ENCODE peak calls at places on chromosome 16, in eight cellular contexts. S is HCEC 1CT; X is M059J; Q is activated CD8-positive, alpha-beta T cell treated with anti-CD3 and anti-CD28 coated beads, Interleukin-2, amount 10 ng/mL, durations not matched to agents 7 days and 5 days; Y is NCI-H345; T is ovary; C is caudate nucleus; E is stimulated activated CD8-positive, alpha-beta memory T cell treated with anti-CD3 and anti-CD28 coated beads, Interleukin-4, amount 100 ng/mL, for 4 hours. P is an unnamed sample.

GRCh38 chr16:27628216-27628945 is 78.4 kb downstream of the KATNIP start:
- DNase-seq in X (no peak), C (no peak), Y (no peak), T (peak), E (no peak), Q (no peak), S (no peak), P (no peak)

GRCh38 chr16:31267332-31268032 is 7.7 kb downstream of the ITGAM start:
- DNase-seq in Y (no peak), Q (no peak), C (no peak), E (no peak), T (no peak), S (no peak), X (peak), P (no peak)

GRCh38 chr16:50103764-50104163 is 38.0 kb downstream of the HEATR3 start:
- DNase-seq in Y (no peak), X (no peak), T (no peak), S (peak), C (no peak), E (no peak), Q (no peak), P (peak)

GRCh38 chr16:67942200-67942509 is 1.8 kb downstream of the LCAT start:
- DNase-seq in Q (peak), X (peak), S (peak), Y (no peak), C (no peak), T (peak), E (no peak), P (peak)

GRCh38 chr16:27314161-27314723 is 468 bp downstream of the IL4R start:
- DNase-seq in X (peak), S (peak), C (no peak), Y (no peak), T (peak), Q (peak), E (no peak), P (peak)

GRCh38 chr16:11254913-11255736 is 879 bp downstream of the SOCS1 start:
- DNase-seq in Y (peak), Q (peak), X (no peak), E (no peak), S (peak), T (peak), C (no peak), P (no peak)

GRCh38 chr16:59021751-59022150 is 287.6 kb upstream of the GOT2 start:
- DNase-seq in Q (no peak), Y (no peak), C (no peak), X (peak), E (no peak), T (no peak), S (peak), P (peak)

GRCh38 chr16:72532896-72533295 is 360.9 kb upstream of the PMFBP1 start:
- DNase-seq in Y (no peak), E (no peak), Q (no peak), C (no peak), T (no peak), S (no peak), X (no peak), P (no peak)

GRCh38 chr16:78005881-78006280 is 16.5 kb upstream of the CLEC3A start:
- DNase-seq in T (no peak), X (peak), E (no peak), S (no peak), C (no peak), Y (no peak), Q (peak), P (no peak)

GRCh38 chr16:56675685-56676210 is 6.1 kb downstream of the MT1H start:
- DNase-seq in T (no peak), E (no peak), Y (no peak), X (no peak), S (no peak), C (no peak), Q (peak), P (no peak)

GRCh38 chr16:87780385-87780989 is 14.7 kb upstream of the KLHDC4 start:
- DNase-seq in Q (peak), C (peak), X (peak), E (no peak), Y (peak), S (peak), T (no peak), P (no peak)

GRCh38 chr16:27199747-27200146 is 3.6 kb upstream of the KDM8 start:
- DNase-seq in E (no peak), C (no peak), S (no peak), Q (peak), Y (no peak), T (no peak), X (peak), P (peak)

GRCh38 chr16:69476920-69477418 is 52.5 kb downstream of the CYB5B start:
- DNase-seq in X (peak), C (no peak), E (no peak), S (peak), T (no peak), Q (no peak), Y (no peak), P (peak)

GRCh38 chr16:82138478-82139285 is 31.3 kb downstream of the MPHOSPH6 start:
- DNase-seq in T (no peak), S (no peak), Y (no peak), X (no peak), C (no peak), E (no peak), Q (no peak), P (no peak)

GRCh38 chr16:30361180-30361579 is 6.1 kb upstream of the CD2BP2 start:
- DNase-seq in Y (no peak), T (no peak), X (no peak), S (no peak), E (no peak), C (no peak), Q (no peak), P (no peak)

GRCh38 chr16:19583665-19584300 is 28.3 kb downstream of the VPS35L start:
- DNase-seq in X (peak), E (no peak), C (no peak), Q (peak), S (peak), Y (peak), T (no peak), P (peak)

GRCh38 chr16:76941091-76941490 is 249.9 kb upstream of the MON1B start:
- DNase-seq in X (no peak), E (no peak), S (no peak), Y (no peak), Q (no peak), C (no peak), T (no peak), P (no peak)

GRCh38 chr16:72858611-72859493 is 189.1 kb downstream of the ZFHX3 start:
- DNase-seq in Q (no peak), X (no peak), Y (no peak), C (peak), E (no peak), T (no peak), S (no peak), P (no peak)

GRCh38 chr16:21990381-21990944 is 10.5 kb downstream of the PDZD9 start:
- DNase-seq in S (no peak), T (no peak), C (no peak), E (no peak), Q (no peak), Y (no peak), X (no peak), P (no peak)

GRCh38 chr16:11315499-11315898 is 29.8 kb upstream of the RMI2 start:
- DNase-seq in X (peak), E (no peak), Q (no peak), T (peak), S (no peak), Y (no peak), C (no peak), P (no peak)

GRCh38 chr16:75087040-75087979 is 29.3 kb downstream of the LDHD start:
- DNase-seq in S (peak), E (no peak), C (no peak), T (no peak), Q (no peak), Y (peak), X (no peak), P (peak)

GRCh38 chr16:57527610-57528360 is 8.6 kb downstream of the CCDC102A start:
- DNase-seq in C (no peak), S (no peak), Q (no peak), X (no peak), T (peak), E (no peak), Y (no peak), P (no peak)

GRCh38 chr16:89798832-89799370 is 17.5 kb downstream of the FANCA start:
- DNase-seq in Y (no peak), T (no peak), X (no peak), E (no peak), C (no peak), Q (no peak), S (no peak), P (no peak)

GRCh38 chr16:11121909-11122692 is 133.9 kb downstream of the SOCS1 start:
- DNase-seq in X (peak), E (no peak), S (no peak), Q (no peak), Y (peak), C (no peak), T (no peak), P (no peak)

GRCh38 chr16:31131841-31132271 is 3.7 kb downstream of the PRSS8 start:
- DNase-seq in S (no peak), T (no peak), C (no peak), Q (no peak), X (no peak), E (no peak), Y (no peak), P (no peak)

P was measured in LHCN-M2.